ENCODE peak calls at places on chromosomes 1 and 21, in ten cellular contexts. Q is HFF-Myc, N is heart left ventricle, U is fibroblast of lung, K is mucosa of descending colon, F is tibial nerve, A is choroid plexus epithelial cell, Y is heart right ventricle, B is fibroblast of mammary gland, E is thoracic aorta. V is an unnamed sample.

GRCh38 chr1:60833173-60833572 is 249.2 kb upstream of the NFIA start:
- DNase-seq in A (no peak), K (peak), Q (no peak), E (no peak), F (no peak), Y (peak), B (no peak), N (peak), U (no peak), V (no peak)

GRCh38 chr21:40672602-40673001 is 174.4 kb downstream of the DSCAM start:
- DNase-seq in Q (no peak), Y (no peak), U (peak), E (no peak), A (no peak), F (no peak), B (no peak), N (no peak), K (no peak), V (no peak)

GRCh38 chr1:227910506-227910905 is 37.2 kb downstream of the WNT9A start:
- DNase-seq in Y (no peak), U (no peak), A (no peak), Q (no peak), B (no peak), K (no peak), F (no peak), E (no peak), N (peak), V (no peak)

GRCh38 chr1:50704126-50704525 is 255.9 kb downstream of the FAF1 start:
- DNase-seq in N (no peak), F (no peak), A (peak), E (no peak), Q (peak), U (peak), Y (peak), B (peak), K (no peak), V (peak)

GRCh38 chr1:195195423-195196057 is 1412.7 kb downstream of the KCNT2 start:
- DNase-seq in F (no peak), Q (no peak), Y (no peak), B (no peak), E (no peak), N (no peak), A (no peak), U (no peak), K (no peak), V (no peak)

GRCh38 chr1:234478152-234478480 is 863 bp downstream of the TARBP1 start:
- DNase-seq in A (peak), F (no peak), N (no peak), E (no peak), B (peak), K (peak), Y (peak), U (peak), Q (no peak), V (no peak)

GRCh38 chr21:38488640-38489282 is 9.5 kb downstream of the ERG start:
- DNase-seq in F (no peak), K (no peak), A (no peak), E (no peak), B (no peak), Q (no peak), N (no peak), U (no peak), Y (no peak), V (no peak)

GRCh38 chr1:228141871-228142615 is 2.0 kb downstream of the GUK1 start:
- DNase-seq in F (peak), N (peak), Y (no peak), Q (no peak), K (peak), U (peak), E (no peak), B (no peak), A (peak), V (peak)

GRCh38 chr21:37193006-37193405 is 74.1 kb downstream of the VPS26C start:
- DNase-seq in Q (no peak), B (no peak), Y (no peak), K (no peak), U (no peak), A (no peak), F (no peak), N (no peak), E (no peak), V (no peak)

GRCh38 chr1:9835758-9836631 is 12.2 kb upstream of the CLSTN1 start:
- DNase-seq in N (no peak), Q (no peak), B (peak), K (peak), Y (peak), U (peak), E (no peak), A (peak), F (no peak), V (peak)

GRCh38 chr1:171334024-171334423 is 20.0 kb downstream of the FMO4 start:
- DNase-seq in N (no peak), B (no peak), K (no peak), E (no peak), A (no peak), F (no peak), Q (no peak), U (no peak), Y (no peak), V (no peak)

GRCh38 chr1:94698759-94699502 is 121.2 kb upstream of the SLC44A3 start:
- DNase-seq in E (no peak), Q (no peak), F (no peak), K (no peak), N (no peak), B (peak), Y (no peak), A (peak), U (peak), V (peak)

GRCh38 chr1:30756545-30757195 is 904 bp downstream of the LAPTM5 start:
- DNase-seq in Y (peak), K (peak), Q (peak), B (peak), E (peak), U (peak), F (no peak), A (peak), N (peak), V (peak)

GRCh38 chr1:12772520-12772919 is 1.0 kb upstream of the PRAMEF12 start:
- DNase-seq in A (no peak), F (no peak), E (no peak), K (no peak), Y (no peak), B (no peak), U (no peak), N (no peak), Q (no peak), V (no peak)

GRCh38 chr1:235648407-235648907 is 1.1 kb downstream of the GNG4 start:
- DNase-seq in B (no peak), A (no peak), U (no peak), F (no peak), Y (no peak), N (no peak), E (no peak), K (peak), Q (no peak), V (no peak)

GRCh38 chr1:2229921-2230700 is 2.0 kb downstream of the SKI start:
- DNase-seq in Q (no peak), E (no peak), U (peak), F (no peak), N (peak), K (peak), A (peak), Y (no peak), B (peak), V (peak)

GRCh38 chr1:4778056-4778455 is 123.6 kb downstream of the AJAP1 start:
- DNase-seq in U (no peak), A (no peak), B (no peak), N (peak), E (no peak), F (no peak), K (no peak), Y (no peak), Q (no peak), V (no peak)

GRCh38 chr1:86774305-86775304 is 70.2 kb downstream of the SH3GLB1 start:
- DNase-seq in E (peak), F (peak), N (peak), K (no peak), B (peak), Y (peak), A (peak), Q (peak), U (peak), V (peak)

GRCh38 chr1:10387611-10388386 is 11.1 kb upstream of the PGD start:
- DNase-seq in Q (no peak), Y (peak), U (peak), E (no peak), B (peak), A (peak), K (peak), F (no peak), N (peak), V (peak)

GRCh38 chr1:29123871-29124365 is at the start of gene TMEM200B:
- DNase-seq in N (peak), Q (no peak), A (no peak), Y (no peak), K (no peak), F (no peak), U (no peak), E (no peak), B (no peak), V (no peak)

GRCh38 chr21:35400233-35400939 is 351.3 kb upstream of the RUNX1 start:
- DNase-seq in N (no peak), K (no peak), U (peak), B (peak), E (no peak), Q (peak), Y (peak), F (no peak), A (peak), V (peak)

GRCh38 chr1:92970990-92971689 is 9.9 kb upstream of the DIPK1A start:
- DNase-seq in Q (no peak), F (no peak), N (no peak), K (no peak), U (no peak), B (no peak), E (no peak), Y (peak), A (no peak), V (no peak)

GRCh38 chr1:156293895-156294294 is 1.6 kb downstream of the GLMP start:
- DNase-seq in Q (no peak), N (no peak), E (no peak), U (no peak), B (no peak), K (no peak), Y (no peak), A (no peak), F (no peak), V (no peak)

GRCh38 chr1:3431266-3431665 is 23.2 kb upstream of the ARHGEF16 start:
- DNase-seq in B (no peak), Q (no peak), K (peak), Y (no peak), N (no peak), F (no peak), A (no peak), E (no peak), U (no peak), V (no peak)

GRCh38 chr1:31843506-31843905 is 27.7 kb upstream of the SPOCD1 start:
- DNase-seq in N (no peak), U (peak), B (peak), A (peak), E (peak), K (no peak), Q (no peak), F (no peak), Y (no peak), V (peak)

GRCh38 chr1:17004466-17005364 is 7.0 kb downstream of the ATP13A2 start:
- DNase-seq in Q (no peak), Y (no peak), A (no peak), K (no peak), F (no peak), N (no peak), E (no peak), B (no peak), U (no peak), V (no peak)

GRCh38 chr1:13700521-13701273 is 709 bp downstream of the PRDM2 start:
- DNase-seq in U (peak), A (peak), Q (peak), B (peak), E (no peak), Y (peak), K (peak), N (peak), F (no peak), V (peak)

GRCh38 chr1:87834941-87835340 is 506.3 kb downstream of the LMO4 start:
- DNase-seq in Q (no peak), N (no peak), B (no peak), Y (no peak), E (no peak), A (no peak), F (no peak), U (no peak), K (no peak), V (no peak)

DNA sequence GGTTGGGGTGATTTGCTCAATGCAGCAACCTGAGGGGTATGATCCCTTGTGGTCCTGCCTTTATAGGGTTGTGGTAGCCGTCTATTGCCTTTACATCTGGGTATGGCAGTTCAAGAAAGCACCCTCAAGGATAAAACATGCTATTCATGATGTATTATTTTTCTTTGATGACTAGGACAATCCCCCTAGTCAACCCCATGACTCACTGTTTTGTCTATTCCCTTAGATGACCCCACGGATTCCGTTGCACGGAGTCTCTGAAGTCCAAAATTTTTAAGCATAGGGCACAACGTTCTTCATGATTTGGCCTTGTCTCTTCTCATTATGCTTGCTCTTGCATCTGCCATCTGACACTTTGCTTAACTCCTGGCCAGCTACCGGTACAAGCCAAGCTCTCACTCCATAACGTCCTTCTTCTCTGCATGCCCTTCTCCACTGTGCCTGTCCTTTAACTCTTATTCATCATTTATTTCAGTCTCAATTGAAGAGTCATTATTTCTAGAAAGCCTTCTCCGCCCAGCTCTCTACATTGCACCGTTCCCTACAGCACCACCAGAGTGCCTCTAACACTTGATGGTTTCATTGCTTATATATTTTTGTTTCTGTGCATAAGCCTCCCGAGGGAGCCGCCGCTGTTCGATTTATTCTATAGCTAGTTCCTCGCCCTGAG is 838 bp upstream of the DISP1 start:
- DNase-seq in K (no peak), Y (no peak), N (no peak), U (peak), E (no peak), F (no peak), Q (no peak), B (peak), A (peak), V (no peak)
- H3K4me3 ChIP-seq in K (no peak), Y (peak), N (peak), U (no peak), E (peak), F (peak), Q (no peak), B (no peak), A (peak), V (peak)

GRCh38 chr1:226457307-226457712 is 49.4 kb upstream of the PARP1 start:
- DNase-seq in N (no peak), K (no peak), A (peak), U (no peak), Q (no peak), B (peak), E (no peak), Y (no peak), F (no peak), V (no peak)
- TF ChIP-seq CTCF in N (no peak), K (no peak), A (peak), U (no peak), Q (peak), B (peak), E (no peak), Y (no peak), F (no peak), V (no peak)

GRCh38 chr1:21863981-21864380 is 51.9 kb downstream of the LDLRAD2 start:
- DNase-seq in Q (no peak), A (no peak), N (no peak), U (no peak), E (no peak), K (no peak), Y (no peak), F (no peak), B (no peak), V (no peak)

GRCh38 chr1:21866629-21867009 is 54.6 kb downstream of the LDLRAD2 start:
- DNase-seq in N (no peak), E (no peak), Q (no peak), A (no peak), Y (no peak), B (no peak), U (no peak), F (no peak), K (no peak), V (peak)

GRCh38 chr1:21864730-21865129 is 52.7 kb downstream of the LDLRAD2 start:
- DNase-seq in Q (no peak), F (no peak), B (no peak), U (no peak), A (no peak), K (no peak), N (no peak), E (no peak), Y (no peak), V (no peak)

GRCh38 chr1:21865609-21865942 is 53.5 kb downstream of the LDLRAD2 start:
- DNase-seq in Q (no peak), A (no peak), N (no peak), K (no peak), Y (no peak), U (no peak), E (no peak), B (no peak), F (no peak), V (no peak)

GRCh38 chr1:21865943-21866628 is 54.0 kb downstream of the LDLRAD2 start:
- DNase-seq in Y (no peak), E (no peak), B (no peak), F (no peak), U (no peak), A (peak), K (no peak), N (no peak), Q (no peak), V (no peak)
- H3K4me3 ChIP-seq in Y (no peak), E (no peak), B (no peak), F (no peak), U (no peak), A (no peak), K (no peak), N (no peak), Q (no peak), V (no peak)

DNA sequence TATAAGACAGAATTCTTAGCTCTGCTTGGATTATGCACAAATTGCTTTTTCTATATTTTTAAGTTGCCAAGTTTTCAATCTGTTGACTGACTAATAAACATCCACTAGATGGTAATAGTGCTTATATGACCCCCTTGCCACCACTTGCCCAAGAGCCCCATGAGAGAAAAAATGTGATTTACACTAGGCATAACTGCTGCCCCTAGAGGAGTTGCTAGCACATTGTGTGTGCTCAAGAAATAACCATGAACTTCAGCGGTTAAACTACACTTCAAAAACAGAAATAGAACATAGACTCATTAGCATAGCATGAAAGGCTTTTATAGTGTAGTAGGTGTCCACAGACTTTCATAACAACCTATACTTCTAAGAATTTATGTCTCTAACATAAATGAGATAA is 61.4 kb downstream of the BRINP3 start:
- DNase-seq in F (no peak), N (no peak), U (no peak), Q (no peak), K (no peak), B (no peak), E (no peak), Y (no peak), A (no peak), V (no peak)
- TF ChIP-seq CTCF in F (no peak), N (no peak), U (no peak), Q (no peak), K (no peak), B (no peak), E (no peak), Y (no peak), A (peak), V (no peak)

GRCh38 chr1:219505886-219506285 is 107.0 kb downstream of the ZC3H11B start:
- DNase-seq in N (no peak), F (no peak), A (peak), Y (no peak), B (no peak), Q (peak), E (no peak), K (no peak), U (peak), V (no peak)
- H3K4me3 ChIP-seq in N (no peak), F (no peak), A (no peak), Y (no peak), B (no peak), Q (no peak), E (no peak), K (no peak), U (no peak), V (no peak)

GRCh38 chr1:89631756-89632155 is 1.2 kb upstream of the LRRC8C start:
- DNase-seq in Y (no peak), Q (no peak), E (no peak), B (no peak), K (no peak), F (no peak), N (no peak), U (peak), A (no peak), V (no peak)

GRCh38 chr1:89633103-89633744 is at the start of gene LRRC8C:
- DNase-seq in E (no peak), K (peak), U (peak), Y (peak), Q (no peak), B (peak), F (no peak), N (peak), A (peak), V (peak)

GRCh38 chr1:89630046-89630445 is 2.9 kb upstream of the LRRC8C start:
- DNase-seq in F (no peak), E (no peak), Q (no peak), N (no peak), K (no peak), A (peak), U (no peak), Y (no peak), B (no peak), V (no peak)

GRCh38 chr1:89633745-89634625 is 1.1 kb downstream of the LRRC8C start:
- DNase-seq in N (no peak), Q (no peak), E (no peak), F (no peak), U (peak), B (peak), K (no peak), Y (peak), A (peak), V (peak)

GRCh38 chr1:89632213-89633102 is 462 bp upstream of the LRRC8C start:
- DNase-seq in A (peak), K (peak), N (peak), Q (no peak), F (peak), E (peak), B (peak), U (peak), Y (peak), V (peak)
- TF ChIP-seq CTCF in A (peak), K (peak), N (peak), Q (no peak), F (no peak), E (peak), B (no peak), U (no peak), Y (peak), V (peak)

GRCh38 chr1:41642922-41643321 is 158.4 kb upstream of the EDN2 start:
- DNase-seq in B (no peak), Y (no peak), K (no peak), A (no peak), Q (no peak), N (no peak), F (no peak), U (no peak), E (no peak), V (no peak)

GRCh38 chr1:41641483-41641829 is 157.0 kb upstream of the EDN2 start:
- DNase-seq in E (no peak), F (no peak), N (no peak), K (no peak), B (no peak), Q (no peak), U (no peak), A (no peak), Y (no peak), V (no peak)

GRCh38 chr1:41645062-41645461 is 160.6 kb upstream of the EDN2 start:
- DNase-seq in E (no peak), N (no peak), Y (no peak), F (no peak), Q (no peak), A (no peak), B (no peak), U (no peak), K (no peak), V (no peak)

GRCh38 chr1:41641941-41642527 is 157.6 kb upstream of the EDN2 start:
- DNase-seq in N (no peak), B (no peak), A (no peak), U (no peak), K (no peak), E (no peak), Q (no peak), F (no peak), Y (no peak), V (no peak)

GRCh38 chr1:41643422-41643821 is 158.9 kb upstream of the EDN2 start:
- DNase-seq in A (no peak), N (no peak), E (no peak), Q (no peak), F (no peak), K (no peak), U (no peak), B (no peak), Y (no peak), V (no peak)
- H3K4me3 ChIP-seq in A (no peak), N (no peak), E (no peak), Q (no peak), F (no peak), K (no peak), U (no peak), B (no peak), Y (no peak), V (no peak)

GRCh38 chr1:96238426-96238825 is 483.2 kb upstream of the PTBP2 start:
- DNase-seq in A (no peak), U (no peak), F (no peak), N (no peak), K (no peak), E (no peak), Q (no peak), Y (no peak), B (no peak), V (peak)

GRCh38 chr1:96234299-96234698 is 487.3 kb upstream of the PTBP2 start:
- DNase-seq in A (peak), U (peak), Q (no peak), B (peak), Y (peak), F (peak), E (no peak), K (no peak), N (peak), V (peak)

GRCh38 chr1:96240438-96240837 is 481.1 kb upstream of the PTBP2 start:
- DNase-seq in K (no peak), N (no peak), B (no peak), E (no peak), A (no peak), Y (no peak), F (no peak), Q (no peak), U (no peak), V (no peak)

GRCh38 chr1:96233422-96233821 is 488.2 kb upstream of the PTBP2 start:
- DNase-seq in B (peak), K (no peak), E (no peak), A (no peak), N (no peak), U (peak), Q (no peak), F (no peak), Y (no peak), V (peak)

GRCh38 chr1:96236156-96236739 is 485.3 kb upstream of the PTBP2 start:
- DNase-seq in A (peak), Q (peak), K (no peak), N (no peak), Y (peak), F (peak), E (no peak), B (peak), U (peak), V (peak)
- TF ChIP-seq CTCF in A (peak), Q (peak), K (no peak), N (peak), Y (peak), F (peak), E (peak), B (peak), U (peak), V (peak)